ENCODE peak calls at places on chromosomes 6 and 20, in ten cellular contexts. One of them, this sample, is unnamed.

GRCh38 chr20:9166153-9166780 is 97.4 kb downstream of the PLCB4 start:
- DNase-seq in astrocyte of the spinal cord: no peak
- DNase-seq in fibroblast of pulmonary artery: no peak
- DNase-seq in NCI-H1092 treated with DMSO at 0.1 percent for 48 hours: no peak
- DNase-seq in activated CD8-positive, alpha-beta memory T cell treated with anti-CD3 and anti-CD28 coated beads for 24 hours: no peak
- DNase-seq in A673: no peak
- DNase-seq in RWPE1: no peak
- DNase-seq in CD8-positive, alpha-beta T cell: no peak
- DNase-seq in stimulated activated CD4-positive, alpha-beta T cell treated with anti-CD3 and anti-CD28 coated beads, Interleukin-2, amount 100 ng/mL, for 48 hours: no peak
- DNase-seq in fibroblast of villous mesenchyme: no peak
- DNase-seq in this sample: no peak

GRCh38 chr6:168050861-168051586 is 28.0 kb downstream of the FRMD1 start:
- DNase-seq in astrocyte of the spinal cord: no peak
- DNase-seq in fibroblast of pulmonary artery: peak; percentile 29
- DNase-seq in activated CD8-positive, alpha-beta memory T cell treated with anti-CD3 and anti-CD28 coated beads for 24 hours: no peak
- DNase-seq in A673: peak; percentile 37
- DNase-seq in fibroblast of villous mesenchyme: peak; percentile 33
- DNase-seq in NCI-H1092 treated with DMSO at 0.1 percent for 48 hours: peak; percentile 13
- DNase-seq in CD8-positive, alpha-beta T cell: no peak
- DNase-seq in stimulated activated CD4-positive, alpha-beta T cell treated with anti-CD3 and anti-CD28 coated beads, Interleukin-2, amount 100 ng/mL, for 48 hours: no peak
- DNase-seq in RWPE1: no peak
- DNase-seq in this sample: no peak

GRCh38 chr20:62660216-62660615 is 17.9 kb downstream of the SLCO4A1 start:
- DNase-seq in activated CD8-positive, alpha-beta memory T cell treated with anti-CD3 and anti-CD28 coated beads for 24 hours: no peak
- DNase-seq in RWPE1: no peak
- DNase-seq in astrocyte of the spinal cord: no peak
- DNase-seq in NCI-H1092 treated with DMSO at 0.1 percent for 48 hours: no peak
- DNase-seq in fibroblast of pulmonary artery: no peak
- DNase-seq in CD8-positive, alpha-beta T cell: no peak
- DNase-seq in fibroblast of villous mesenchyme: no peak
- DNase-seq in A673: no peak
- DNase-seq in stimulated activated CD4-positive, alpha-beta T cell treated with anti-CD3 and anti-CD28 coated beads, Interleukin-2, amount 100 ng/mL, for 48 hours: no peak
- DNase-seq in this sample: no peak

GRCh38 chr20:16662462-16662861 is 67.4 kb upstream of the SNRPB2 start:
- DNase-seq in astrocyte of the spinal cord: no peak
- DNase-seq in fibroblast of villous mesenchyme: no peak
- DNase-seq in fibroblast of pulmonary artery: no peak
- DNase-seq in CD8-positive, alpha-beta T cell: no peak
- DNase-seq in NCI-H1092 treated with DMSO at 0.1 percent for 48 hours: no peak
- DNase-seq in activated CD8-positive, alpha-beta memory T cell treated with anti-CD3 and anti-CD28 coated beads for 24 hours: no peak
- DNase-seq in stimulated activated CD4-positive, alpha-beta T cell treated with anti-CD3 and anti-CD28 coated beads, Interleukin-2, amount 100 ng/mL, for 48 hours: no peak
- DNase-seq in A673: no peak
- DNase-seq in RWPE1: no peak
- DNase-seq in this sample: no peak

GRCh38 chr6:57265755-57266221 is 43.7 kb upstream of the RAB23 start:
- DNase-seq in fibroblast of villous mesenchyme: peak; percentile 58
- DNase-seq in fibroblast of pulmonary artery: peak; percentile 61
- DNase-seq in NCI-H1092 treated with DMSO at 0.1 percent for 48 hours: no peak
- DNase-seq in stimulated activated CD4-positive, alpha-beta T cell treated with anti-CD3 and anti-CD28 coated beads, Interleukin-2, amount 100 ng/mL, for 48 hours: no peak
- DNase-seq in astrocyte of the spinal cord: peak; percentile 81
- DNase-seq in RWPE1: no peak
- DNase-seq in activated CD8-positive, alpha-beta memory T cell treated with anti-CD3 and anti-CD28 coated beads for 24 hours: no peak
- DNase-seq in A673: no peak
- DNase-seq in CD8-positive, alpha-beta T cell: no peak
- DNase-seq in this sample: no peak

GRCh38 chr20:58660855-58661254 is 9.8 kb downstream of the STX16 start:
- DNase-seq in RWPE1: no peak
- DNase-seq in stimulated activated CD4-positive, alpha-beta T cell treated with anti-CD3 and anti-CD28 coated beads, Interleukin-2, amount 100 ng/mL, for 48 hours: no peak
- DNase-seq in CD8-positive, alpha-beta T cell: no peak
- DNase-seq in A673: no peak
- DNase-seq in astrocyte of the spinal cord: no peak
- DNase-seq in fibroblast of pulmonary artery: no peak
- DNase-seq in activated CD8-positive, alpha-beta memory T cell treated with anti-CD3 and anti-CD28 coated beads for 24 hours: no peak
- DNase-seq in NCI-H1092 treated with DMSO at 0.1 percent for 48 hours: no peak
- DNase-seq in fibroblast of villous mesenchyme: no peak
- DNase-seq in this sample: no peak

GRCh38 chr6:158645064-158646022 is 800 bp upstream of the DYNLT1 start:
- DNase-seq in NCI-H1092 treated with DMSO at 0.1 percent for 48 hours: no peak
- DNase-seq in fibroblast of pulmonary artery: no peak
- DNase-seq in A673: no peak
- DNase-seq in fibroblast of villous mesenchyme: no peak
- DNase-seq in astrocyte of the spinal cord: no peak
- DNase-seq in CD8-positive, alpha-beta T cell: no peak
- DNase-seq in RWPE1: no peak
- DNase-seq in stimulated activated CD4-positive, alpha-beta T cell treated with anti-CD3 and anti-CD28 coated beads, Interleukin-2, amount 100 ng/mL, for 48 hours: no peak
- DNase-seq in activated CD8-positive, alpha-beta memory T cell treated with anti-CD3 and anti-CD28 coated beads for 24 hours: peak; percentile 50
- DNase-seq in this sample: peak; percentile 48

GRCh38 chr20:58310291-58310782 is 822 bp downstream of the RAB22A start:
- DNase-seq in A673: no peak
- DNase-seq in CD8-positive, alpha-beta T cell: no peak
- DNase-seq in RWPE1: peak; percentile 88
- DNase-seq in fibroblast of villous mesenchyme: peak; percentile 28
- DNase-seq in fibroblast of pulmonary artery: peak; percentile 8
- DNase-seq in activated CD8-positive, alpha-beta memory T cell treated with anti-CD3 and anti-CD28 coated beads for 24 hours: no peak
- DNase-seq in astrocyte of the spinal cord: peak; percentile 21
- DNase-seq in stimulated activated CD4-positive, alpha-beta T cell treated with anti-CD3 and anti-CD28 coated beads, Interleukin-2, amount 100 ng/mL, for 48 hours: no peak
- DNase-seq in NCI-H1092 treated with DMSO at 0.1 percent for 48 hours: no peak
- DNase-seq in this sample: no peak

GRCh38 chr20:47854687-47855212 is 69.5 kb upstream of the SULF2 start:
- DNase-seq in RWPE1: peak; percentile 76
- DNase-seq in NCI-H1092 treated with DMSO at 0.1 percent for 48 hours: peak; percentile 31
- DNase-seq in fibroblast of villous mesenchyme: peak; percentile 61
- DNase-seq in astrocyte of the spinal cord: peak; percentile 40
- DNase-seq in stimulated activated CD4-positive, alpha-beta T cell treated with anti-CD3 and anti-CD28 coated beads, Interleukin-2, amount 100 ng/mL, for 48 hours: no peak
- DNase-seq in A673: peak; percentile 59
- DNase-seq in fibroblast of pulmonary artery: peak; percentile 79
- DNase-seq in activated CD8-positive, alpha-beta memory T cell treated with anti-CD3 and anti-CD28 coated beads for 24 hours: no peak
- DNase-seq in CD8-positive, alpha-beta T cell: no peak
- DNase-seq in this sample: no peak

GRCh38 chr6:32095338-32096086 is 13.6 kb downstream of the TNXB start:
- DNase-seq in RWPE1: no peak
- DNase-seq in activated CD8-positive, alpha-beta memory T cell treated with anti-CD3 and anti-CD28 coated beads for 24 hours: no peak
- DNase-seq in fibroblast of villous mesenchyme: no peak
- DNase-seq in stimulated activated CD4-positive, alpha-beta T cell treated with anti-CD3 and anti-CD28 coated beads, Interleukin-2, amount 100 ng/mL, for 48 hours: no peak
- DNase-seq in astrocyte of the spinal cord: no peak
- DNase-seq in CD8-positive, alpha-beta T cell: no peak
- DNase-seq in A673: no peak
- DNase-seq in NCI-H1092 treated with DMSO at 0.1 percent for 48 hours: no peak
- DNase-seq in fibroblast of pulmonary artery: no peak
- DNase-seq in this sample: no peak

GRCh38 chr20:40654876-40655275 is 34.2 kb downstream of the MAFB start:
- DNase-seq in fibroblast of pulmonary artery: peak; percentile 38
- DNase-seq in NCI-H1092 treated with DMSO at 0.1 percent for 48 hours: no peak
- DNase-seq in A673: peak; percentile 77
- DNase-seq in astrocyte of the spinal cord: peak; percentile 59
- DNase-seq in RWPE1: no peak
- DNase-seq in fibroblast of villous mesenchyme: no peak
- DNase-seq in stimulated activated CD4-positive, alpha-beta T cell treated with anti-CD3 and anti-CD28 coated beads, Interleukin-2, amount 100 ng/mL, for 48 hours: no peak
- DNase-seq in activated CD8-positive, alpha-beta memory T cell treated with anti-CD3 and anti-CD28 coated beads for 24 hours: no peak
- DNase-seq in CD8-positive, alpha-beta T cell: no peak
- DNase-seq in this sample: no peak

GRCh38 chr6:132115714-132116366 is 164.7 kb upstream of the CCN2 start:
- DNase-seq in activated CD8-positive, alpha-beta memory T cell treated with anti-CD3 and anti-CD28 coated beads for 24 hours: no peak
- DNase-seq in fibroblast of villous mesenchyme: peak; percentile 6
- DNase-seq in RWPE1: peak; percentile 11
- DNase-seq in fibroblast of pulmonary artery: peak; percentile 51
- DNase-seq in stimulated activated CD4-positive, alpha-beta T cell treated with anti-CD3 and anti-CD28 coated beads, Interleukin-2, amount 100 ng/mL, for 48 hours: no peak
- DNase-seq in NCI-H1092 treated with DMSO at 0.1 percent for 48 hours: no peak
- DNase-seq in astrocyte of the spinal cord: no peak
- DNase-seq in A673: no peak
- DNase-seq in CD8-positive, alpha-beta T cell: no peak
- DNase-seq in this sample: no peak

GRCh38 chr20:51447097-51447764 is 95.3 kb downstream of the NFATC2 start:
- DNase-seq in stimulated activated CD4-positive, alpha-beta T cell treated with anti-CD3 and anti-CD28 coated beads, Interleukin-2, amount 100 ng/mL, for 48 hours: no peak
- DNase-seq in fibroblast of villous mesenchyme: peak; percentile 90
- DNase-seq in astrocyte of the spinal cord: peak; percentile 95
- DNase-seq in A673: peak; percentile 87
- DNase-seq in NCI-H1092 treated with DMSO at 0.1 percent for 48 hours: no peak
- DNase-seq in fibroblast of pulmonary artery: peak; percentile 96
- DNase-seq in activated CD8-positive, alpha-beta memory T cell treated with anti-CD3 and anti-CD28 coated beads for 24 hours: no peak
- DNase-seq in CD8-positive, alpha-beta T cell: no peak
- DNase-seq in RWPE1: peak; percentile 96
- DNase-seq in this sample: no peak

This sample was measured in activated T-helper 2 cell treated with anti-CD3 and anti-CD28 coated beads, Interferon-gamma antibody, Interleukin-2, Interleukin-4, amounts not matched to agents 10 μg/mL and 5 μg/mL and 100 μg/mL, durations not matched to agents 14 hours and 24 hours and 36 hours.